ENCODE peak calls at places on chromosomes 5 and 9, in eight cellular contexts. D, U, L, A, P, I, J and Y are unnamed samples.

GRCh38 chr5:179869641-179870402 is 11.2 kb upstream of the MRNIP start:
- DNase-seq in D (no peak), U (no peak), L (no peak), A (no peak), P (no peak), I (no peak), J (no peak), Y (no peak)

GRCh38 chr5:142660731-142661130 is 25.2 kb downstream of the FGF1 start:
- DNase-seq in D (no peak), U (no peak), L (no peak), A (no peak), P (no peak), I (no peak), J (no peak), Y (no peak)

GRCh38 chr5:132496631-132497487 is 6.3 kb upstream of the IRF1 start:
- DNase-seq in D (no peak), U (peak), L (no peak), A (peak), P (peak), I (peak), J (peak), Y (peak)

GRCh38 chr9:34381323-34381722 is 4.6 kb upstream of the MYORG start:
- DNase-seq in D (no peak), U (no peak), L (no peak), A (no peak), P (no peak), I (peak), J (no peak), Y (peak)

GRCh38 chr5:91478096-91478495 is 95.0 kb upstream of the ARRDC3 start:
- DNase-seq in D (no peak), U (no peak), L (no peak), A (no peak), P (no peak), I (no peak), J (no peak), Y (no peak)

GRCh38 chr9:77927265-77927664 is 104.3 kb downstream of the GNAQ start:
- DNase-seq in D (no peak), U (peak), L (no peak), A (no peak), P (no peak), I (no peak), J (peak), Y (no peak)

GRCh38 chr5:122805481-122805880 is 30.6 kb downstream of the SNX2 start:
- DNase-seq in D (no peak), U (peak), L (no peak), A (no peak), P (no peak), I (no peak), J (no peak), Y (no peak)

GRCh38 chr9:9820411-9820810 is 792.4 kb downstream of the PTPRD start:
- DNase-seq in D (no peak), U (no peak), L (no peak), A (no peak), P (no peak), I (no peak), J (peak), Y (no peak)

GRCh38 chr5:156879665-156880285 is 29.7 kb downstream of the PPP1R2B start:
- DNase-seq in D (no peak), U (no peak), L (peak), A (no peak), P (no peak), I (peak), J (no peak), Y (no peak)